ENCODE peak calls at places on chromosomes 7 and 10, in eight cellular contexts. Q is WTC11, F is H9, I is psoas muscle, T is endodermal cell, U is progenitor cell of endocrine pancreas, D is hepatocyte, J is B cell. S is an unnamed sample.

GRCh38 chr10:63133787-63134557 is 844 bp downstream of the NRBF2 start:
- DNase-seq in J (peak; percentile 18), U (no peak), T (no peak), Q (no peak), F (no peak), D (no peak), I (no peak), S (no peak)

GRCh38 chr7:124399941-124400340 is 365.7 kb downstream of the GPR37 start:
- DNase-seq in T (no peak), U (no peak), Q (no peak), D (no peak), J (no peak), F (no peak), I (no peak), S (no peak)

GRCh38 chr10:21572578-21572977 is 38.5 kb downstream of the MLLT10 start:
- DNase-seq in D (no peak), Q (no peak), F (no peak), T (no peak), J (no peak), U (no peak), I (peak; percentile 43), S (no peak)

GRCh38 chr7:18499407-18500197 is 4.1 kb downstream of the HDAC9 start:
- DNase-seq in F (no peak), T (no peak), J (no peak), D (peak; percentile 6), I (no peak), Q (no peak), U (no peak), S (no peak)

GRCh38 chr10:92850186-92850585 is 1.9 kb downstream of the EXOC6 start:
- DNase-seq in D (no peak), F (no peak), I (no peak), T (no peak), Q (no peak), J (no peak), U (no peak), S (no peak)

GRCh38 chr10:129580010-129580409 is 113.0 kb downstream of the MGMT start:
- DNase-seq in F (no peak), T (no peak), I (no peak), J (no peak), U (no peak), Q (no peak), D (no peak), S (no peak)

GRCh38 chr7:128135275-128136214 is 104.3 kb upstream of the LRRC4 start:
- DNase-seq in T (peak; percentile 88), F (peak; percentile 71), J (peak; percentile 92), I (peak; percentile 44), D (peak; percentile 71), U (peak; percentile 62), Q (peak; percentile 55), S (peak; percentile 72)

GRCh38 chr7:123643495-123644428 is 11.9 kb upstream of the LMOD2 start:
- DNase-seq in Q (peak; percentile 38), T (peak; percentile 81), J (no peak), F (peak; percentile 74), I (no peak), D (peak; percentile 59), U (no peak), S (no peak)

GRCh38 chr7:50644586-50644985 is 79.4 kb upstream of the DDC start:
- DNase-seq in D (no peak), U (no peak), Q (no peak), I (no peak), T (no peak), F (no peak), J (no peak), S (no peak)

GRCh38 chr7:136998495-136998894 is 130.0 kb downstream of the CHRM2 start:
- DNase-seq in U (no peak), T (no peak), J (no peak), D (no peak), F (no peak), Q (no peak), I (no peak), S (no peak)

GRCh38 chr7:150466477-150466876 is 16.0 kb downstream of the GIMAP8 start:
- DNase-seq in I (no peak), U (no peak), F (no peak), D (no peak), Q (no peak), J (no peak), T (no peak), S (no peak)

GRCh38 chr7:90618880-90619279 is 22.8 kb downstream of the CDK14 start:
- DNase-seq in J (no peak), Q (no peak), T (no peak), D (no peak), I (no peak), U (no peak), F (no peak), S (no peak)

GRCh38 chr7:87517136-87517805 is 41.8 kb upstream of the ABCB4 start:
- DNase-seq in F (no peak), U (no peak), J (no peak), I (no peak), D (no peak), Q (no peak), T (no peak), S (no peak)

GRCh38 chr10:60006046-60006445 is 99.7 kb upstream of the CCDC6 start:
- DNase-seq in I (no peak), J (no peak), T (no peak), F (no peak), U (no peak), Q (no peak), D (no peak), S (no peak)

GRCh38 chr10:86255405-86256251 is 111.0 kb downstream of the GRID1 start:
- DNase-seq in D (no peak), T (peak; percentile 32), F (peak; percentile 16), I (no peak), J (no peak), U (no peak), Q (no peak), S (no peak)

GRCh38 chr10:61931620-61932332 is 30.3 kb downstream of the ARID5B start:
- DNase-seq in I (no peak), T (no peak), D (no peak), U (no peak), J (no peak), F (no peak), Q (no peak), S (no peak)

GRCh38 chr7:100380180-100380579 is 6.9 kb downstream of the PILRA start:
- DNase-seq in I (no peak), J (no peak), D (no peak), F (no peak), U (no peak), T (no peak), Q (no peak), S (no peak)

GRCh38 chr7:27132214-27132613 is 1.7 kb upstream of the HOXA4 start:
- DNase-seq in I (no peak), F (no peak), Q (no peak), J (no peak), T (no peak), D (no peak), U (no peak), S (no peak)

GRCh38 chr7:131107343-131108211 is 220.1 kb upstream of the MKLN1 start:
- DNase-seq in T (peak; percentile 79), U (peak; percentile 12), F (peak; percentile 62), Q (peak; percentile 32), D (peak; percentile 87), I (peak; percentile 68), J (peak; percentile 87), S (peak; percentile 44)

GRCh38 chr10:110226926-110227641 is 19.7 kb downstream of the MXI1 start:
- DNase-seq in T (peak; percentile 80), Q (peak; percentile 59), D (peak; percentile 70), U (peak; percentile 30), J (peak; percentile 88), F (peak; percentile 70), I (peak; percentile 75), S (peak; percentile 31)

GRCh38 chr10:133455196-133455595 is 1.5 kb downstream of the SCART1 start:
- DNase-seq in D (no peak), T (no peak), Q (no peak), I (no peak), U (no peak), J (peak; percentile 20), F (no peak), S (no peak)

GRCh38 chr7:23394828-23395227 is 75.5 kb downstream of the IGF2BP3 start:
- DNase-seq in T (no peak), J (no peak), F (no peak), D (no peak), I (no peak), U (no peak), Q (no peak), S (no peak)

GRCh38 chr10:88971668-88972067 is 18.9 kb upstream of the FAS start:
- DNase-seq in U (no peak), T (no peak), F (no peak), D (no peak), I (no peak), J (no peak), Q (no peak), S (no peak)

GRCh38 chr7:32221756-32222155 is 151.5 kb upstream of the PDE1C start:
- DNase-seq in D (no peak), U (no peak), T (peak; percentile 7), I (no peak), Q (no peak), F (no peak), J (no peak), S (no peak)

GRCh38 chr7:29309041-29309860 is 114.7 kb downstream of the CHN2 start:
- DNase-seq in Q (no peak), T (no peak), F (no peak), D (no peak), J (no peak), U (no peak), I (no peak), S (no peak)
- TF ChIP-seq CTCF in Q (no peak), T (peak; percentile 66), F (peak; percentile 49), D (peak; percentile 9), J (no peak), U (no peak), I (no peak), S (peak; percentile 22)

GRCh38 chr10:70267161-70267933 is 16.5 kb downstream of the NPFFR1 start:
- DNase-seq in J (no peak), T (peak; percentile 86), Q (peak; percentile 79), D (peak; percentile 76), I (no peak), F (peak; percentile 73), U (no peak), S (no peak)
- TF ChIP-seq CTCF in J (peak; percentile 34), T (peak; percentile 80), Q (peak; percentile 52), D (peak; percentile 23), I (no peak), F (peak; percentile 75), U (peak; percentile 34), S (peak; percentile 9)

DNA sequence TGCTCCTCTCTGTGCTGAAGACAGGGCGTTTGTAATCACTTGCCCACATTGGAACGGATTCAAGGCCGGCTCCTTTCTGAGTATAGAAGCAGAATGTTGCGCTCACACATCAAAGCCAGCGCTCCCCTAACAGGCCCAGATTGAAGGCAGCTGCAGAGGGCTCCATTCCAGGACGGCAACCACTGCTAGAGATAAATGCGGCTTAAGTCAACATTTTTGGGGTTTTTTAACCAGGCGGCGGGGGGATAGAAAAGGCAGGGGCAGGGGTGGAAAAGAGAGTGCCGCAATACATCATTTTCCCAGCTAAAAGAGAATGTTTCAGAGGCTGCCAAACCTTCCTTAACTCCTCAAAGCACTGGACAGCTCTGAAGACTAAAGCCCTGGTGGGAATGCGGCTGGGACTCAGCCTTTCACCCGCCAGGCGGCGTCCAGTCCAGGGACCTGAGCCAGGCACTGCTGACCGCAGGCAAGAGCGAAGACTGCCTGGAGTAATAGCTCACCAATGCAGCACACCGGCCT is 189.6 kb downstream of the TNS3 start:
- DNase-seq in T (no peak), J (no peak), U (no peak), F (no peak), D (peak; percentile 49), Q (no peak), I (peak; percentile 76), S (no peak)
- TF ChIP-seq CTCF in T (no peak), J (no peak), U (no peak), F (no peak), D (peak; percentile 17), Q (no peak), I (peak; percentile 52), S (no peak)

GRCh38 chr7:158760936-158761335 is 56.3 kb upstream of the NCAPG2 start:
- DNase-seq in Q (no peak), J (no peak), U (no peak), I (no peak), T (no peak), D (no peak), F (no peak), S (no peak)
- TF ChIP-seq CTCF in Q (no peak), J (no peak), U (peak; percentile 26), I (no peak), T (peak; percentile 66), D (peak; percentile 5), F (peak; percentile 51), S (peak; percentile 22)